ENCODE peak calls at places on chromosomes 11 and 22, in six cellular contexts. V is A549, A is SK-N-SH, C is HepG2, R is K562, G is GM12878. Z is an unnamed sample.

GRCh38 chr11:73262851-73263495 is 9.2 kb upstream of the P2RY6 start:
- DNase-seq in C (no peak), A (no peak), V (no peak), G (no peak), R (no peak), Z (peak)

GRCh38 chr11:63710476-63711217 is 29.3 kb downstream of the RTN3 start:
- DNase-seq in A (no peak), G (no peak), V (no peak), C (no peak), R (peak), Z (peak)

GRCh38 chr22:25406510-25407210 is 157.8 kb upstream of the GRK3 start:
- DNase-seq in G (no peak), R (no peak), C (peak), V (no peak), A (no peak), Z (no peak)

GRCh38 chr22:42820075-42820763 is 36.9 kb downstream of the ARFGAP3 start:
- DNase-seq in R (peak), V (no peak), G (no peak), C (no peak), A (no peak), Z (peak)

GRCh38 chr22:35921777-35922176 is 106.8 kb downstream of the RBFOX2 start:
- DNase-seq in A (peak), G (peak), V (peak), C (peak), R (peak), Z (peak)

GRCh38 chr11:108620958-108621772 is 27.6 kb upstream of the EXPH5 start:
- DNase-seq in G (peak), C (no peak), A (no peak), R (no peak), V (no peak), Z (peak)

GRCh38 chr11:125110996-125111340 is 458 bp downstream of the TMEM218 start:
- DNase-seq in V (no peak), G (no peak), C (peak), A (peak), R (no peak), Z (no peak)

GRCh38 chr11:62464655-62465054 is 45.8 kb downstream of the SCGB1A1 start:
- DNase-seq in G (peak), V (no peak), R (no peak), A (no peak), C (no peak), Z (no peak)

GRCh38 chr11:6755303-6755952 is 16.3 kb downstream of the OR2AG2 start:
- DNase-seq in V (peak), G (no peak), A (peak), C (peak), R (peak), Z (peak)

GRCh38 chr11:35859311-35859710 is 84.6 kb upstream of the LDLRAD3 start:
- DNase-seq in C (no peak), V (no peak), R (no peak), A (no peak), G (no peak), Z (peak)

GRCh38 chr11:43933608-43934358 is 8.7 kb upstream of the C11orf96 start:
- DNase-seq in G (no peak), R (no peak), V (no peak), A (no peak), C (no peak), Z (peak)

GRCh38 chr22:33851240-33851639 is 69.0 kb downstream of the LARGE1 start:
- DNase-seq in V (no peak), R (no peak), C (no peak), G (no peak), A (no peak), Z (peak)

GRCh38 chr11:120054016-120054752 is 83.7 kb downstream of the TRIM29 start:
- DNase-seq in G (no peak), A (no peak), C (no peak), V (no peak), R (no peak), Z (no peak)

GRCh38 chr22:48492371-48493320 is 1335.0 kb downstream of the BRD1 start:
- DNase-seq in G (peak), A (peak), V (peak), R (peak), C (peak), Z (peak)

GRCh38 chr11:61507962-61508824 is at the start of gene LRRC10B:
- DNase-seq in C (no peak), V (no peak), A (peak), R (peak), G (no peak), Z (no peak)

GRCh38 chr11:58058276-58059010 is 27.7 kb downstream of the OR6Q1 start:
- DNase-seq in A (no peak), V (no peak), R (no peak), G (no peak), C (no peak), Z (no peak)

GRCh38 chr11:78019808-78020207 is 3.3 kb downstream of the KCTD14 start:
- DNase-seq in A (no peak), V (no peak), C (peak), R (no peak), G (no peak), Z (peak)

GRCh38 chr11:113274708-113275582 is 39.4 kb upstream of the TTC12 start:
- DNase-seq in C (no peak), V (peak), R (no peak), A (peak), G (no peak), Z (no peak)

GRCh38 chr11:75277991-75278790 is 37.6 kb downstream of the TPBGL start:
- DNase-seq in G (no peak), A (no peak), C (no peak), V (no peak), R (no peak), Z (no peak)

GRCh38 chr11:35943761-35944502 is at the start of gene LDLRAD3:
- DNase-seq in V (peak), C (peak), G (no peak), R (peak), A (peak), Z (peak)

GRCh38 chr11:2942447-2942846 is 13.2 kb upstream of the PHLDA2 start:
- DNase-seq in G (no peak), A (no peak), R (no peak), V (no peak), C (no peak), Z (no peak)

GRCh38 chr22:36022162-36022561 is 6.5 kb downstream of the RBFOX2 start:
- DNase-seq in R (no peak), A (no peak), G (no peak), V (no peak), C (no peak), Z (peak)

GRCh38 chr11:123116486-123116885 is 54.5 kb upstream of the HSPA8 start:
- DNase-seq in V (no peak), G (no peak), C (no peak), R (no peak), A (no peak), Z (no peak)

GRCh38 chr11:19428206-19429001 is 187.7 kb upstream of the E2F8 start:
- DNase-seq in R (no peak), V (no peak), A (no peak), G (no peak), C (no peak), Z (peak)

GRCh38 chr11:133506023-133506422 is 26.3 kb downstream of the OPCML start:
- DNase-seq in V (no peak), A (no peak), C (no peak), G (peak), R (no peak), Z (no peak)

GRCh38 chr11:92453055-92453454 is 228.4 kb downstream of the FAT3 start:
- DNase-seq in C (no peak), G (no peak), V (no peak), A (no peak), R (no peak), Z (peak)

GRCh38 chr11:7020183-7020917 is at the start of the genes NLRP14 and ZNF214:
- DNase-seq in A (peak), G (no peak), C (peak), V (peak), R (peak), Z (peak)

GRCh38 chr11:119092880-119093665 is 8.4 kb downstream of the HMBS start:
- DNase-seq in A (no peak), C (peak), V (no peak), R (peak), G (no peak), Z (peak)

GRCh38 chr11:47189100-47189834 is 3.0 kb upstream of the PACSIN3 start:
- DNase-seq in V (peak), R (no peak), G (no peak), C (peak), A (no peak), Z (peak)

GRCh38 chr11:70398834-70399680 is 728 bp downstream of the CTTN start:
- DNase-seq in C (no peak), A (peak), V (no peak), G (no peak), R (no peak), Z (no peak)

GRCh38 chr11:84129961-84130576 is 843.9 kb upstream of the CCDC90B start:
- DNase-seq in C (no peak), G (no peak), R (no peak), V (no peak), A (no peak), Z (no peak)

GRCh38 chr11:130159657-130160459 is at the start of gene ST14:
- DNase-seq in G (no peak), A (peak), C (no peak), V (no peak), R (no peak), Z (no peak)

GRCh38 chr11:40285520-40285919 is 1173.9 kb downstream of the LRRC4C start:
- DNase-seq in R (no peak), V (no peak), A (no peak), G (no peak), C (no peak), Z (no peak)

GRCh38 chr11:120343429-120343828 is 7.2 kb downstream of the ARHGEF12 start:
- DNase-seq in V (no peak), R (no peak), G (peak), A (no peak), C (no peak), Z (no peak)

GRCh38 chr22:26033586-26033985 is 135.7 kb upstream of the SEZ6L start:
- DNase-seq in G (no peak), A (no peak), C (no peak), V (no peak), R (no peak), Z (no peak)

DNA sequence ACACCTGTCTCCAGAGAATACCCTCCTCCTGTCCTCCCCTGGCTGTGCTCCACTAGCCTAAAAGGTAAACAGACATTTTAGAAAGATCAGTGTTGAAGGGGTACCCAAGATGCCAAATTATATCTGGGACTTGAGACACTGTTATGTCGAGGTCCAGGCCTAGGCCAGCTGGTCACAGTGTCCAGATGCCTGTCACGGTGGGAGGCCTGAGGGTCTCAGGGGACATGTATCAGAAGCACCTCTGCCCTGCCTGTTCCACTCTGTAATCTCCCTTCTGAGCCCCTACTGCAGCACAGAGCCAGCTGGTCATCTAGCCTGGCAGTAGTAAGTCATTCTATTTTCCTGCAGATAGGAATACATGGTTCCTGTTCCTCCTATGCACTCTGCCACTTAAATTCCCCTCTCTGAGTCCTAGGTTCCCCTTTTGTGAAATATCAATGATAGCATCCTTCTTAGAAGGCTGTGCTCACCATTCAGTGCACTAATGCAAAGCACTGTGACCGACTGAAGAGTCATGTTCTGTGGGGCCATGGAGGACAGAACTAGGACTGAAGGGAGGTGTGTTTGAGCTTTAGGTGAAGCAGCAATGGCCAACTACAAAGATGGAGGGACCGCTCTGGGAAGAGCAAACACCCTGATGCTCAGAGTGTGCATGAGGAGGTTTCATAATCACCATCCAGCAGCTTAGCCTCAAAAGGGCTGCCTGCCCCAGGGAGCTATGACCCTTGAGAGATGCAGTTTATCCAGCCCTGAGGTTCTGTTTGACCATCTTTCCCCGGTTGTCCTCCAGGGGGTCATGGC is 44.8 kb upstream of the TUB start:
- DNase-seq in V (no peak), A (no peak), G (no peak), R (no peak), C (no peak), Z (no peak)
- TF ChIP-seq SMC3 in V (no peak), A (no peak), G (no peak), R (no peak), C (no peak), Z (no peak)

GRCh38 chr11:12483604-12484003 is 106.2 kb downstream of the PARVA start:
- DNase-seq in G (no peak), R (no peak), V (no peak), C (no peak), A (no peak), Z (no peak)

GRCh38 chr11:12494699-12495098 is 117.3 kb downstream of the PARVA start:
- DNase-seq in V (no peak), R (no peak), G (no peak), C (no peak), A (no peak), Z (peak)

GRCh38 chr11:12485328-12485727 is 108.0 kb downstream of the PARVA start:
- DNase-seq in A (no peak), V (no peak), R (no peak), C (no peak), G (no peak), Z (no peak)

GRCh38 chr11:12489246-12489772 is 111.9 kb downstream of the PARVA start:
- DNase-seq in V (no peak), R (no peak), A (no peak), G (no peak), C (no peak), Z (no peak)
- TF ChIP-seq SMC3 in V (no peak), R (no peak), A (no peak), G (no peak), C (no peak), Z (no peak)

DNA sequence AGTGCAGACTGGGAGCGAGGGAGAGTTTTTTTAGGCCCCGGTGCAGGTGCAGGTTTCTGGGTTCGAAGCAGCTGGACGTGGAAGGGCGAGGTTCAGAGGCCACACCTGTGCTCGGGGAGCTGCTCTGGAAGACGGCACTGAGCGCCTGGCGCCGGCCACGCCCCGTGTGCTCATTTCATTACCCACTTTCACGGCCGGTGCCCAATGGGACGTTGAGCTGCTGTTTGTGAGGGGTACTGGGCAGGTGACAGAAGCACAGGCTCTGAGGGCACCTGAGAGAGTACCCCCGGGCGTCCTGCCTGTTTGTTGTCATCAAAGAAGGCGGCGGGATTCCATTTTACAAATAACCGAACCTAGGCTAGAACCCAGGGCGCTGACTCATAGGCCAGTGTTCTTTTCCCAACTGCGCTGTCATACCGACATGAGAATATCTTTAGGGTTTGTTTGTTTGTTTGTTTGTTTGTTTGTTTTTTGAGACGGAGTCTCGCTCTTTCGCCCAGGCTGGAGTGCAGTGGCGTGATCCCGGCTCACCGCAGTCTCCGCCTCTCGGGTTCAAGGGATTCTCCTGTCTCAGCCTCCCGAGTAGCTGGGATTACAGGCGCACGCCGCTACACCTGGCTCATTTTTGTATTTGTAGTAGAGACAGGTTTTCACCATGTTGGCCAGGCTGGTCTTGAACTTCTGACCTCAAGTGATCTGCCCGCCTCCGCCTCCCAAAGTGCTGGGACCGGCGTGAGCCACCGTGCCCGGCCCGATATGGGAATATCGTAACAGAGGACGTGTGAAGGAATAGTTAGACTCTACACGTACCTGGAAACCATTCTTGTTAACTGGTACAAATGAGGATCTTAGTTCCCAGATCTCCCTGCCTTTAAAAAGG is 16.6 kb upstream of the SPTBN2 start:
- DNase-seq in C (no peak), R (peak), V (peak), G (no peak), A (no peak), Z (no peak)
- TF ChIP-seq SMC3 in C (no peak), R (no peak), V (no peak), G (no peak), A (no peak), Z (no peak)

GRCh38 chr22:38214248-38215056 is 12.7 kb downstream of the MAFF start:
- DNase-seq in A (peak), R (peak), C (no peak), V (no peak), G (no peak), Z (peak)
- TF ChIP-seq SMC3 in A (no peak), R (peak), C (no peak), V (no peak), G (no peak), Z (no peak)

DNA sequence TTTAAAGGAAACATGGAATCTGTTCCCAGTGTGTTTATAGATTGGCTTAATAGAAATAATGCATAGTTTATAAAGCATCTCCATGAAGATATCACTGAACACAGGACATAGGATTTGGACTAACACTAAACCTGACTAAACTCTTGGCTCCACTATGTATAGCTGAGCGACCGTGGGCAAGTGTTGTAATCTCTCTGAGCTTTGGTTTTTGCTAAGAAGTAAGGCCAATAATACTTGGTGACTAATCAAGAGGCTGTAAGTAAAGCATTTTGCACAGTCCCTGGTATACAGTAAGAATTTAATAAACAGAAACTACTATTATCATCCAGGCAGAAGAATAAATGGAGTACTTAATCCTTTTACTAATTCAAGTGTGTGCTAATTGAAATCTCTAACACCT is 125.5 kb upstream of the MTMR2 start:
- DNase-seq in G (no peak), A (no peak), C (no peak), R (no peak), V (no peak), Z (peak)
- TF ChIP-seq SMC3 in G (no peak), A (no peak), C (no peak), R (no peak), V (no peak), Z (no peak)

GRCh38 chr11:59706518-59707285 is 6.9 kb downstream of the OR10V1 start:
- DNase-seq in C (no peak), A (no peak), V (peak), G (no peak), R (peak), Z (peak)
- TF ChIP-seq SMC3 in C (no peak), A (no peak), V (peak), G (no peak), R (no peak), Z (no peak)